ENCODE peak calls at places on chromosomes 4 and X, in nine cellular contexts. V is HFF-Myc; O is CD8-positive, alpha-beta T cell; Y is GM20000; X is GM12864; F is left ventricle myocardium inferior; M is ovary; W is GM10248; B is suprapubic skin. I is an unnamed sample.

GRCh38 chrX:94204524-94204923 is 530.5 kb downstream of the FAM133A start:
- DNase-seq in V (no peak), O (no peak), Y (no peak), X (no peak), F (no peak), M (no peak), W (no peak), B (no peak), I (no peak)

GRCh38 chr4:10962246-10962645 is 277.7 kb upstream of the CLNK start:
- DNase-seq in V (no peak), O (no peak), Y (no peak), X (no peak), F (no peak), M (no peak), W (no peak), B (no peak), I (no peak)

GRCh38 chr4:73257995-73258667 is 467 bp downstream of the ANKRD17 start:
- DNase-seq in V (no peak), O (no peak), Y (no peak), X (no peak), F (no peak), M (peak; percentile 28), W (no peak), B (no peak), I (peak; percentile 31)

GRCh38 chr4:123986268-123986798 is 589.7 kb downstream of the SPRY1 start:
- DNase-seq in V (peak; percentile 61), O (no peak), Y (no peak), X (no peak), F (peak; percentile 53), M (peak; percentile 39), W (no peak), B (no peak), I (peak; percentile 20)

GRCh38 chr4:174318829-174319764 is 35.4 kb downstream of the CEP44 start:
- DNase-seq in V (no peak), O (no peak), Y (peak; percentile 29), X (peak; percentile 15), F (no peak), M (no peak), W (peak; percentile 20), B (no peak), I (no peak)

GRCh38 chr4:13705521-13706035 is 78.1 kb upstream of the BOD1L1 start:
- DNase-seq in V (no peak), O (no peak), Y (no peak), X (no peak), F (peak; percentile 65), M (no peak), W (no peak), B (no peak), I (peak; percentile 38)

GRCh38 chr4:168711197-168712120 is 214.6 kb downstream of the PALLD start:
- DNase-seq in V (no peak), O (no peak), Y (no peak), X (no peak), F (no peak), M (peak; percentile 30), W (no peak), B (no peak), I (peak; percentile 71)

GRCh38 chrX:9374537-9374936 is 90.3 kb upstream of the TBL1X start:
- DNase-seq in V (no peak), O (no peak), Y (no peak), X (no peak), F (no peak), M (no peak), W (no peak), B (no peak), I (no peak)

GRCh38 chr4:13907255-13907751 is 279.8 kb upstream of the BOD1L1 start:
- DNase-seq in V (peak; percentile 94), O (no peak), Y (no peak), X (no peak), F (no peak), M (no peak), W (no peak), B (no peak), I (no peak)

GRCh38 chrX:13894888-13895564 is 78.1 kb upstream of the GPM6B start:
- DNase-seq in V (no peak), O (no peak), Y (no peak), X (no peak), F (no peak), M (no peak), W (no peak), B (no peak), I (no peak)

GRCh38 chrX:77564824-77565223 is 117.6 kb downstream of the FGF16 start:
- DNase-seq in V (no peak), O (no peak), Y (no peak), X (no peak), F (no peak), M (no peak), W (no peak), B (no peak), I (no peak)

GRCh38 chr4:61805979-61806378 is 605.9 kb downstream of the ADGRL3 start:
- DNase-seq in V (no peak), O (no peak), Y (no peak), X (no peak), F (no peak), M (no peak), W (no peak), B (no peak), I (no peak)

GRCh38 chrX:14922437-14922836 is 49.2 kb downstream of the MOSPD2 start:
- DNase-seq in V (peak; percentile 47), O (no peak), Y (no peak), X (no peak), F (no peak), M (no peak), W (no peak), B (no peak), I (no peak)

GRCh38 chr4:16659120-16659519 is 239.3 kb downstream of the LDB2 start:
- DNase-seq in V (peak; percentile 55), O (no peak), Y (no peak), X (no peak), F (no peak), M (no peak), W (no peak), B (no peak), I (no peak)

GRCh38 chr4:84070293-84070692 is 428.8 kb downstream of the NKX6-1 start:
- DNase-seq in V (no peak), O (no peak), Y (no peak), X (no peak), F (no peak), M (no peak), W (no peak), B (no peak), I (no peak)

GRCh38 chrX:30971761-30972603 is 82.9 kb upstream of the TAB3 start:
- DNase-seq in V (peak; percentile 53), O (peak; percentile 0), Y (peak; percentile 18), X (no peak), F (no peak), M (no peak), W (peak; percentile 49), B (no peak), I (no peak)

GRCh38 chr4:180947421-180947820 is 1295.8 kb upstream of the TENM3 start:
- DNase-seq in V (no peak), O (no peak), Y (no peak), X (no peak), F (no peak), M (no peak), W (no peak), B (no peak), I (no peak)

GRCh38 chrX:3094261-3094660 is 53.0 kb downstream of the ARSF start:
- DNase-seq in V (no peak), O (no peak), Y (no peak), X (no peak), F (no peak), M (no peak), W (no peak), B (no peak), I (no peak)

GRCh38 chrX:109294097-109294815 is 187.6 kb downstream of the GUCY2F start:
- DNase-seq in V (no peak), O (no peak), Y (no peak), X (no peak), F (no peak), M (no peak), W (no peak), B (no peak), I (no peak)

GRCh38 chrX:36908801-36909403 is 99.3 kb upstream of the FAM47C start:
- DNase-seq in V (no peak), O (no peak), Y (peak; percentile 1), X (no peak), F (no peak), M (no peak), W (peak; percentile 10), B (no peak), I (no peak)
- TF ChIP-seq CTCF in V (no peak), O (no peak), Y (no peak), X (peak; percentile 25), F (peak; percentile 44), M (no peak), W (peak; percentile 26), B (peak; percentile 14), I (peak; percentile 20)

GRCh38 chrX:113920661-113921060 is 663.2 kb upstream of the HTR2C start:
- DNase-seq in V (no peak), O (no peak), Y (no peak), X (no peak), F (no peak), M (no peak), W (no peak), B (no peak), I (no peak)

DNA sequence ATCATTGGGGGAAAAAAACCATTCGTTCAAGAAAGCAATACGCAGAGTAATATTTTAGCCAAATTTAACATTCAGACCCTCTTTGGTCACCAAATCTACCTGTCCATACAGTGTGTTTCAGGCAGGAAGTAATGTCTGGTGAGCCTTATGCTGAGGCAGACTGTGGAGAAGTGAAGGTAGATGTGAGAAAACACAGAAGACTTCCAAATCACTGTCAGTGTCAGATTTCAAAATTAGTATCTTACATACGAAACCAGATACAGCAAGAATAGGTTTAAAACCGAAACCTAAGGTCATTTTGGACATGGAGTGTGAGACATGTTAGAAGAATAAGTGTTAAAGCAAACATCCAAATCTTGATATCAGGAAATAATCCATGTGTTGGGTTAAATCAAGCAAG is 664.5 kb upstream of the HTR2C start:
- DNase-seq in V (no peak), O (no peak), Y (no peak), X (no peak), F (no peak), M (no peak), W (no peak), B (no peak), I (no peak)
- TF ChIP-seq CTCF in V (no peak), O (no peak), Y (no peak), X (no peak), F (no peak), M (no peak), W (no peak), B (no peak), I (no peak)

GRCh38 chr4:158065176-158065575 is 107.6 kb downstream of the GASK1B start:
- DNase-seq in V (no peak), O (no peak), Y (no peak), X (no peak), F (no peak), M (no peak), W (no peak), B (no peak), I (no peak)
- TF ChIP-seq CTCF in V (peak; percentile 28), O (no peak), Y (no peak), X (no peak), F (no peak), M (no peak), W (no peak), B (no peak), I (no peak)

DNA sequence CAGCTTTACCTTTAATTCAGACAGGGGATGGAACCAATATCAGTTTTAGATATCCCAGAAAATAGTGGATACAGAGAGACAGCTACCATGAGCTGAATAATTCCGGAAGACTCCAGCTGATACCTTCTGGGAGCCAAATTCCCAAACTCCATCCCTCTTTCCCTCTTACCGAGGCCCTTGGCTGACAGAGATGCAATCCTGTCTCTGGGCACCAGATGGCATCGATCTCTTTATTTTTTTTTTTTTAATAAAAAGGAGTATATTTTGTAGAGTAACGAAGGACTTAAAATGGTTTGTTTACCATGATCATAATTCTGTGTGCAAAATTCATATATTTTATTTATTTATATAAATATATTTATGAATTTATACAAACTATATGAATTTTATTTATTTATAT is 31.0 kb downstream of the RAB40A start:
- DNase-seq in V (no peak), O (no peak), Y (no peak), X (no peak), F (no peak), M (no peak), W (no peak), B (no peak), I (no peak)
- TF ChIP-seq CTCF in V (peak; percentile 27), O (no peak), Y (no peak), X (peak; percentile 16), F (peak; percentile 35), M (no peak), W (no peak), B (peak; percentile 20), I (no peak)